ENCODE peak calls at places on chromosome 5, in four cellular contexts. K, Q, W and R are unnamed samples.

GRCh38 chr5:148309019-148309418 is 3.2 kb upstream of the SPINK7 start:
- DNase-seq in K (no peak), W (no peak), Q (no peak), R (no peak)

GRCh38 chr5:141650851-141651727 is at the start of gene FCHSD1:
- DNase-seq in Q (peak), K (peak), W (peak), R (no peak)

GRCh38 chr5:143882520-143882919 is 70.6 kb downstream of the HMHB1 start:
- DNase-seq in W (peak), Q (no peak), K (no peak), R (no peak)

GRCh38 chr5:95620870-95621838 is 1.3 kb downstream of the GPR150 start:
- DNase-seq in K (peak), Q (no peak), W (no peak), R (no peak)

GRCh38 chr5:174328626-174329299 is 283.3 kb downstream of the NSG2 start:
- DNase-seq in Q (no peak), W (peak), K (no peak), R (no peak)

GRCh38 chr5:137096149-137097103 is 402.7 kb downstream of the SPOCK1 start:
- DNase-seq in Q (no peak), W (peak), K (no peak), R (no peak)

GRCh38 chr5:168947212-168947868 is 353.6 kb downstream of the SLIT3 start:
- DNase-seq in K (no peak), W (peak), Q (no peak), R (no peak)

GRCh38 chr5:173720341-173721258 is 104.2 kb upstream of the BOD1 start:
- DNase-seq in W (no peak), Q (no peak), K (no peak), R (no peak)

GRCh38 chr5:62720036-62720441 is 141.4 kb downstream of the LRRC70 start:
- DNase-seq in K (no peak), W (peak), Q (peak), R (no peak)